ENCODE peak calls at places on chromosomes 2 and 18, in six cellular contexts. One of them, this sample, is unnamed.

GRCh38 chr18:78977627-78978271 is 1.9 kb upstream of the SALL3 start:
- DNase-seq in HepG2: no peak
- DNase-seq in H1: no peak
- DNase-seq in SK-N-SH: no peak
- DNase-seq in K562: no peak
- DNase-seq in GM12878: no peak
- DNase-seq in this sample: no peak

GRCh38 chr2:100145893-100146753 is 3.7 kb upstream of the AFF3 start:
- DNase-seq in HepG2: no peak
- DNase-seq in H1: no peak
- DNase-seq in SK-N-SH: peak
- DNase-seq in K562: no peak
- DNase-seq in GM12878: no peak
- DNase-seq in this sample: no peak

GRCh38 chr2:109184368-109184767 is 55.4 kb downstream of the SH3RF3 start:
- DNase-seq in HepG2: no peak
- DNase-seq in H1: no peak
- DNase-seq in SK-N-SH: no peak
- DNase-seq in K562: no peak
- DNase-seq in GM12878: no peak
- DNase-seq in this sample: no peak

GRCh38 chr2:29517421-29517820 is 402.2 kb downstream of the CLIP4 start:
- DNase-seq in HepG2: no peak
- DNase-seq in H1: no peak
- DNase-seq in SK-N-SH: peak
- DNase-seq in K562: no peak
- DNase-seq in GM12878: no peak
- DNase-seq in this sample: no peak

GRCh38 chr2:43745457-43745856 is 28.4 kb upstream of the DYNC2LI1 start:
- DNase-seq in HepG2: peak
- DNase-seq in H1: no peak
- DNase-seq in SK-N-SH: no peak
- DNase-seq in K562: no peak
- DNase-seq in GM12878: no peak
- DNase-seq in this sample: no peak

GRCh38 chr2:150156940-150157339 is 330.5 kb downstream of the RND3 start:
- DNase-seq in HepG2: no peak
- DNase-seq in H1: no peak
- DNase-seq in SK-N-SH: no peak
- DNase-seq in K562: no peak
- DNase-seq in GM12878: no peak
- DNase-seq in this sample: no peak

GRCh38 chr18:36711813-36712444 is 116.9 kb downstream of the TPGS2 start:
- DNase-seq in HepG2: no peak
- DNase-seq in H1: no peak
- DNase-seq in SK-N-SH: no peak
- DNase-seq in K562: no peak
- DNase-seq in GM12878: no peak
- DNase-seq in this sample: no peak

GRCh38 chr2:52611757-52612156 is 1155.8 kb upstream of the CHAC2 start:
- DNase-seq in HepG2: no peak
- DNase-seq in H1: no peak
- DNase-seq in SK-N-SH: no peak
- DNase-seq in K562: no peak
- DNase-seq in GM12878: no peak
- DNase-seq in this sample: no peak

GRCh38 chr2:113370478-113371091 is 66.9 kb upstream of the ZNG1B start:
- DNase-seq in HepG2: peak
- DNase-seq in H1: peak
- DNase-seq in SK-N-SH: peak
- DNase-seq in K562: peak
- DNase-seq in GM12878: peak
- DNase-seq in this sample: peak

GRCh38 chr2:86807462-86808275 is 17.0 kb upstream of the CD8A start:
- DNase-seq in HepG2: peak
- DNase-seq in H1: no peak
- DNase-seq in SK-N-SH: peak
- DNase-seq in K562: no peak
- DNase-seq in GM12878: no peak
- DNase-seq in this sample: no peak

GRCh38 chr2:64656379-64656778 is 2.7 kb upstream of the SERTAD2 start:
- DNase-seq in HepG2: peak
- DNase-seq in H1: no peak
- DNase-seq in SK-N-SH: no peak
- DNase-seq in K562: no peak
- DNase-seq in GM12878: no peak
- DNase-seq in this sample: no peak

GRCh38 chr18:45275367-45276113 is 339.7 kb upstream of the SLC14A2 start:
- DNase-seq in HepG2: peak
- DNase-seq in H1: no peak
- DNase-seq in SK-N-SH: no peak
- DNase-seq in K562: peak
- DNase-seq in GM12878: no peak
- DNase-seq in this sample: peak

GRCh38 chr2:13015941-13016340 is 299.2 kb downstream of the TRIB2 start:
- DNase-seq in HepG2: no peak
- DNase-seq in H1: no peak
- DNase-seq in SK-N-SH: no peak
- DNase-seq in K562: no peak
- DNase-seq in GM12878: no peak
- DNase-seq in this sample: no peak

GRCh38 chr18:63848159-63848558 is 39.3 kb upstream of the SERPINB2 start:
- DNase-seq in HepG2: peak
- DNase-seq in H1: no peak
- DNase-seq in SK-N-SH: peak
- DNase-seq in K562: peak
- DNase-seq in GM12878: no peak
- DNase-seq in this sample: peak

GRCh38 chr2:170770008-170770303 is 222 bp upstream of the ERICH2 start:
- DNase-seq in HepG2: no peak
- DNase-seq in H1: no peak
- DNase-seq in SK-N-SH: no peak
- DNase-seq in K562: no peak
- DNase-seq in GM12878: no peak
- DNase-seq in this sample: peak

GRCh38 chr2:238554468-238555184 is 127.9 kb downstream of the ASB1 start:
- DNase-seq in HepG2: no peak
- DNase-seq in H1: no peak
- DNase-seq in SK-N-SH: no peak
- DNase-seq in K562: no peak
- DNase-seq in GM12878: no peak
- DNase-seq in this sample: no peak

GRCh38 chr2:144834954-144835633 is 315.2 kb upstream of the ZEB2 start:
- DNase-seq in HepG2: no peak
- DNase-seq in H1: no peak
- DNase-seq in SK-N-SH: no peak
- DNase-seq in K562: peak
- DNase-seq in GM12878: no peak
- DNase-seq in this sample: no peak

GRCh38 chr2:111659361-111660281 is 224.4 kb downstream of the ANAPC1 start:
- DNase-seq in HepG2: peak
- DNase-seq in H1: peak
- DNase-seq in SK-N-SH: no peak
- DNase-seq in K562: peak
- DNase-seq in GM12878: no peak
- DNase-seq in this sample: peak

GRCh38 chr18:1392046-1392445 is 487.4 kb downstream of the ADCYAP1 start:
- DNase-seq in HepG2: peak
- DNase-seq in H1: no peak
- DNase-seq in SK-N-SH: no peak
- DNase-seq in K562: no peak
- DNase-seq in GM12878: no peak
- DNase-seq in this sample: no peak

GRCh38 chr2:36408198-36408703 is 52.7 kb downstream of the CRIM1 start:
- DNase-seq in HepG2: no peak
- DNase-seq in H1: peak
- DNase-seq in SK-N-SH: no peak
- DNase-seq in K562: no peak
- DNase-seq in GM12878: no peak
- DNase-seq in this sample: no peak

GRCh38 chr2:74385396-74385795 is 5.3 kb upstream of the DCTN1 start:
- DNase-seq in HepG2: no peak
- DNase-seq in H1: no peak
- DNase-seq in SK-N-SH: no peak
- DNase-seq in K562: no peak
- DNase-seq in GM12878: no peak
- DNase-seq in this sample: no peak

GRCh38 chr2:218286570-218287459 is 5.5 kb downstream of the TMBIM1 start:
- DNase-seq in HepG2: peak
- DNase-seq in H1: peak
- DNase-seq in SK-N-SH: peak
- DNase-seq in K562: peak
- DNase-seq in GM12878: peak
- DNase-seq in this sample: peak

GRCh38 chr18:74990563-74991081 is 218.3 kb downstream of the PTGR3 start:
- DNase-seq in HepG2: no peak
- DNase-seq in H1: no peak
- DNase-seq in SK-N-SH: no peak
- DNase-seq in K562: no peak
- DNase-seq in GM12878: no peak
- DNase-seq in this sample: peak

GRCh38 chr2:224284134-224284946 is 117.6 kb downstream of the FAM124B start:
- DNase-seq in HepG2: peak
- DNase-seq in H1: no peak
- DNase-seq in SK-N-SH: peak
- DNase-seq in K562: peak
- DNase-seq in GM12878: no peak
- DNase-seq in this sample: peak

GRCh38 chr18:22971038-22971437 is 37.9 kb downstream of the RBBP8 start:
- DNase-seq in HepG2: no peak
- DNase-seq in H1: no peak
- DNase-seq in SK-N-SH: no peak
- DNase-seq in K562: peak
- DNase-seq in GM12878: no peak
- DNase-seq in this sample: no peak

DNA sequence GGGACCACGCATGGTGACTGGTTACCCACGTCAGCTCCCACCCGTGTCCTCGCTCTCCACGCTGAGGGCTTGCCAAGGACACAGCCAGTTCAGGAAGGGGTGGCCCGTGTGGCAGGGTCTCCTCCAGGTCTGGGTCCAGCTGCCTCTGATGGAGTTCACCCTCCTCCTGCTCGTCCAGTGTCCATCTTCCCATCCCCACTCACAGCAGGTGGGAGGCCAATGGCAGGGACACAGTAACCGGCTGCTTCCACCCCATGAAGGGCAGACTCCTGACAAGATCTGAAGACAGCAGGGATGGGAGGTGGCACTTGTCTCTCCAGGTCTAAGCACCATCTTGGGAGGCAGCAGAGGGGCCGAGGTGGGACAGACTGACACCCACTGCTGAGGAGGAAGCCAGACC is 106.4 kb downstream of the NDUFA10 start:
- DNase-seq in HepG2: no peak
- DNase-seq in H1: no peak
- DNase-seq in SK-N-SH: no peak
- DNase-seq in K562: no peak
- DNase-seq in GM12878: no peak
- DNase-seq in this sample: no peak
- TF ChIP-seq GABPA in HepG2: no peak
- TF ChIP-seq GABPA in H1: no peak
- TF ChIP-seq GABPA in SK-N-SH: no peak
- TF ChIP-seq GABPA in K562: no peak
- TF ChIP-seq GABPA in GM12878: no peak
- TF ChIP-seq GABPA in this sample: no peak

DNA sequence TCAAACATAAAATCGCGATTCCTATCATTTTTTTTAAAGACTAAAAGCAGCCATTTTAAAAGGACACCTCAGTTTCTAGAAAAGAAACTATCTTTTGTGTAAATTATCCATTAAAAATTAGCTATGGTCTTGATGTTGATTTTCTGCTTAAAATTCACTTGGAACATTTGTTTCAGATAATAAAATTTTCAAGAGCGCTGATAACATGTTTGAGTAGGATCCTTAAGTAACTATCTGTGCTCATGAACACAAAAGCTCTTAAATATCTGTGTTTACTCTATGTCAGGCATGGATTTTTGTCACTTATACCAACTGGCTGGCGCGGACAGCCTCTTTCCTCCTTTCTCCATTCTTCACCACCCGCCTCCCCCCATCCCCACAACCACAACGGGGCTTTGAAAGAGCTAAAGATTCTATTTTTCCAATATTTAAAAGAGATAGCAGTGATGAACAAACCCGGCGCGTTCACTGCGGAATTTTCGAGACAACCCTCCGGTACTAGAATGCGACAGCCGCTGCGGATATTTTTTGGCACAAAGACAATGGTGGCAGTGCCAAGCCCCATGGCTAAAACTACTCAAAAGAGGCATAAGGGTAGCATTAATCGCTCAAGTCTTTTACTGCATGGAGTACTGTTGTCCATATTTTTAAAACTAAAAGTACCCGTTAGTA is 181.5 kb downstream of the TCF4 start:
- DNase-seq in HepG2: no peak
- DNase-seq in H1: no peak
- DNase-seq in SK-N-SH: no peak
- DNase-seq in K562: no peak
- DNase-seq in GM12878: no peak
- DNase-seq in this sample: no peak
- H3K4me3 ChIP-seq in HepG2: no peak
- H3K4me3 ChIP-seq in H1: no peak
- H3K4me3 ChIP-seq in SK-N-SH: peak
- H3K4me3 ChIP-seq in K562: no peak
- H3K4me3 ChIP-seq in GM12878: no peak
- H3K4me3 ChIP-seq in this sample: no peak

DNA sequence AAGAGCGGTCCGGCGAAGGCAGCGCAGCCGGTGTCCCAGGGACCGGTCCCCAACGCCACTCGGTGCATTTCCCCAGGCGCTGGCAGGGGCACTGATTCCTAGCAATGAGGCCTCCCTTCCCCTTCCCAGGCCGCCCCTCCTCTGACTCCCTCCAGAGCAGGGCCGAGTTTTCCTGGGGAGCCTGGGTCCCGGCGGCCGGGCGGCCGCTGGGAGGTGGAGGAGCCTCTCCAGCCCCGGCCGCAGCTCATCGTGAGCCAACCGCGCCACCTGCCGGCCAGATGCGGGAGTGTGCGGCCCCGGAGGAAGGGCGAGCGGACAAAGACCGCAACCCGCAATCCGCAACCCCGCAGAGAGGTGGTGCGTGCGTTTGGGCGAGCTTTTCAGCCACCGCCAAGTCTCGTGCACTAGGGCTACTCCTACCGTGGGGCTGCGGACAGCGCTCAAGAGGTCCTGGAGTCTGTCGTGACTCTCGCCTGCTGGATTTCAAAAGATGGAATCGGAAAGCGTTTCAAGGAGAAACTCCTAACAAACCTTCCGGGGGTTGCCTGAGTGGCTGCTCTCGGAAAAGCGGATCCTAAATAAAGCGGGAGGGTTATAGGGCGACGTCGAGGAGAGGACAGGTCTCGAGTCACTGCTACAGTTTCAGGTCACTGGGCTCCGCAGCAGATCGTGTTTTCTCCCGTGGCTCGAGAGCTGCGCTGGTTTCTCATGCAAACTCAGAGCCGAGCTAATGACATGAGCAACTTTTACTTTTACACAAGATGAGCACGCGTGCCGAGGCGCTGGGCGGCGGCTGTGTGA is 1.5 kb upstream of the EPHA4 start:
- DNase-seq in HepG2: peak
- DNase-seq in H1: no peak
- DNase-seq in SK-N-SH: peak
- DNase-seq in K562: peak
- DNase-seq in GM12878: no peak
- DNase-seq in this sample: peak
- TF ChIP-seq POLR2AphosphoS5 in HepG2: no peak
- TF ChIP-seq POLR2AphosphoS5 in H1: peak
- TF ChIP-seq POLR2AphosphoS5 in SK-N-SH: no peak
- TF ChIP-seq POLR2AphosphoS5 in K562: no peak
- TF ChIP-seq POLR2AphosphoS5 in GM12878: no peak
- TF ChIP-seq POLR2AphosphoS5 in this sample: no peak

GRCh38 chr2:9144047-9144446 is 62.6 kb upstream of the ASAP2 start:
- DNase-seq in HepG2: no peak
- DNase-seq in H1: no peak
- DNase-seq in SK-N-SH: no peak
- DNase-seq in K562: no peak
- DNase-seq in GM12878: no peak
- DNase-seq in this sample: no peak
- TF ChIP-seq GABPA in HepG2: no peak
- TF ChIP-seq GABPA in H1: no peak
- TF ChIP-seq GABPA in SK-N-SH: no peak
- TF ChIP-seq GABPA in K562: no peak
- TF ChIP-seq GABPA in GM12878: no peak
- TF ChIP-seq GABPA in this sample: no peak

This sample was measured in HL-60.